ENCODE peak calls at places on chromosomes 1 and 21, in six cellular contexts. G is cardiac muscle cell, V is vagina, S is GM10248, K is HepG2, Q is tibial artery. T is an unnamed sample.

GRCh38 chr1:221192055-221192454 is 312.8 kb downstream of the HLX start:
- DNase-seq in Q (no peak), V (no peak), S (no peak), G (no peak), K (no peak), T (no peak)

GRCh38 chr1:248737457-248737856 is 18.1 kb downstream of the LYPD8 start:
- DNase-seq in Q (no peak), K (no peak), G (no peak), S (no peak), V (no peak), T (no peak)

GRCh38 chr1:28308750-28309149 is 20.1 kb upstream of the MED18 start:
- DNase-seq in Q (no peak), K (no peak), V (no peak), S (no peak), G (no peak), T (no peak)

GRCh38 chr1:230308039-230308438 is 118.1 kb downstream of the PGBD5 start:
- DNase-seq in G (peak), S (no peak), Q (peak), K (no peak), V (no peak), T (peak)

GRCh38 chr1:228323401-228323800 is 83.2 kb downstream of the TRIM11 start:
- DNase-seq in G (no peak), V (no peak), Q (no peak), S (no peak), K (no peak), T (no peak)

GRCh38 chr1:174469687-174470086 is 21.9 kb downstream of the GPR52 start:
- DNase-seq in G (peak), Q (no peak), V (no peak), S (no peak), K (no peak), T (no peak)

GRCh38 chr21:43027846-43028731 is 47.5 kb downstream of the CBS start:
- DNase-seq in V (no peak), S (no peak), K (no peak), Q (no peak), G (no peak), T (no peak)

GRCh38 chr1:88736633-88737248 is 52.7 kb downstream of the PKN2 start:
- DNase-seq in V (no peak), K (peak), S (no peak), G (peak), Q (no peak), T (no peak)

GRCh38 chr1:56169856-56170255 is 409.5 kb downstream of the PLPP3 start:
- DNase-seq in K (no peak), G (no peak), S (no peak), Q (no peak), V (no peak), T (no peak)

GRCh38 chr1:83555871-83556270 is 443.1 kb downstream of the TTLL7 start:
- DNase-seq in Q (no peak), V (no peak), G (no peak), S (no peak), K (no peak), T (no peak)

DNA sequence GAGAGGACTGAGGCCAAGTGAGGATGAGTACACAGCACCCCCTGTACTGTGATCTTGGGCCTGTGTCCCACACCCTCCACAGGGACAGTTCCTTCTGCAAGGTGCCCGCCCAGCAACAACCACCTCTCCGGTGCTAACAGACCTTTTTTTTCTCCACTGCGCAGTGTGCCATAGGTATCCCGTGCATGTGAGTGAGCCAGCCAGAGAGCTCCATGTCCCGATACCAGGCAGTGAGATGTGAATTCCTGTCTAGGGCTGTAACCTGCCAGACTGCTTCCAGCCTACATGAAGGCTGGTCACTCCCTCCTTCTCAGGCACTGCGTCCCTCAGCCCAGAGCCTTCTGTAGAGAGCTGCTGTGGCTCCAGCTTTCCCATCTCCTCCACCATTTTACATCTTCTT is 56.9 kb downstream of the PCBP3 start:
- DNase-seq in G (no peak), S (no peak), Q (no peak), V (no peak), K (no peak), T (no peak)
- TF ChIP-seq CTCF in G (no peak), S (no peak), Q (no peak), V (no peak), K (no peak), T (no peak)

DNA sequence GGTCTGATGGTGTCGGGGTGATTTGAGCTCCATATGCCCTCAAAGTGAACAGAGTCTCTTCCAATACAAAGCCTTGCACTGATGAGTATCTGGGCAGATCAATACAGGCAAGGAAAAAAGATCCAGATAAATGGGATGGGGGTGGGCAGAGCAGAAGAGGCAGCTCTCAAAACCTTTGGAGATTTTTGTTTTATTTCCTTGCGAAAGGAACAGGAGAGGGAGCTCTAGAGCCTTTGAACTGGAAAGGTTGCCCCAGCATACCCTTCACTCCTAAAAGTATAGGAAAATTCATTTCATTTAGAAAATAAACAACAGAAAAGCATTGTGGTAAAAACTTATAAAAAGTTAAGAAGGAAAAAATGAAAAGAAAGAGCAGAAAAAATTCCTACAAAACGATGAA is 31.4 kb upstream of the OLIG2 start:
- DNase-seq in G (peak), S (no peak), Q (no peak), V (no peak), K (no peak), T (no peak)
- TF ChIP-seq CTCF in G (peak), S (peak), Q (no peak), V (no peak), K (peak), T (no peak)

GRCh38 chr1:25437672-25438071 is 7.0 kb downstream of the MACO1 start:
- DNase-seq in S (no peak), Q (no peak), K (no peak), V (no peak), G (no peak), T (no peak)

GRCh38 chr1:25447547-25447946 is 16.9 kb downstream of the MACO1 start:
- DNase-seq in S (peak), V (no peak), Q (no peak), K (no peak), G (no peak), T (no peak)

GRCh38 chr1:25439287-25439686 is 8.6 kb downstream of the MACO1 start:
- DNase-seq in G (no peak), S (no peak), K (no peak), Q (no peak), V (no peak), T (no peak)

GRCh38 chr1:25443030-25443699 is 12.5 kb downstream of the MACO1 start:
- DNase-seq in Q (no peak), G (no peak), S (no peak), K (no peak), V (no peak), T (no peak)

GRCh38 chr1:25442178-25442577 is 11.5 kb downstream of the MACO1 start:
- DNase-seq in K (no peak), G (no peak), Q (no peak), V (no peak), S (no peak), T (no peak)
- TF ChIP-seq CTCF in K (peak), G (no peak), Q (no peak), V (no peak), S (no peak), T (no peak)

DNA sequence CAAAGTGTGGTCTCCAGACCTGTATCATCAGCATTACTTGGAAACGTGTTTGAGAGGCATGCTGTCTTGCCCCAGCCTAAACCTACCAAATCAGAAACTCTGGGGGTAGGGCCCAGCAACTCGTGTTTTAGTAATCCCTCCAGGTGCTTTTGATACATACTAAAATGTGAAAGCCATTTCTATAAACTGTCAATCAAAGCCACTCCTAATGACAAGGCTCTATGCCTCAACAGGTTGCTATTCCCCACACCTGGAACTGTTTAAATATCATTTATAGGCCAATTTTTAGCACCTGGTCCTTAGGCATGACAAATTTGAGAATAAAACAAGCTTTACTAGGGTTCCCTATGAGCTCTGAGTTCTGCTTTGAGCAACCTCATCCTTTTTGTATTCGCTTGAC is 158.7 kb upstream of the NR5A2 start:
- DNase-seq in G (no peak), K (no peak), Q (no peak), V (no peak), S (no peak), T (no peak)
- TF ChIP-seq CTCF in G (no peak), K (no peak), Q (no peak), V (no peak), S (no peak), T (no peak)

GRCh38 chr21:36542312-36543101 is 62.6 kb upstream of the CLDN14 start:
- DNase-seq in K (no peak), Q (no peak), V (no peak), S (peak), G (no peak), T (no peak)
- TF ChIP-seq CTCF in K (no peak), Q (no peak), V (no peak), S (peak), G (no peak), T (no peak)

GRCh38 chr1:46244656-46245371 is 2.7 kb upstream of the RAD54L start:
- DNase-seq in Q (no peak), V (no peak), S (peak), K (no peak), G (peak), T (no peak)
- TF ChIP-seq CTCF in Q (no peak), V (no peak), S (peak), K (peak), G (peak), T (no peak)

GRCh38 chr1:198833706-198834497 is 195.1 kb downstream of the PTPRC start:
- DNase-seq in G (no peak), S (no peak), K (no peak), Q (no peak), V (no peak), T (no peak)

GRCh38 chr1:198830397-198830796 is 191.6 kb downstream of the PTPRC start:
- DNase-seq in K (no peak), V (no peak), Q (no peak), G (no peak), S (no peak), T (no peak)

GRCh38 chr1:198825254-198825653 is 186.4 kb downstream of the PTPRC start:
- DNase-seq in Q (no peak), S (no peak), G (no peak), V (no peak), K (no peak), T (no peak)

GRCh38 chr1:198829356-198829755 is 190.5 kb downstream of the PTPRC start:
- DNase-seq in S (no peak), G (no peak), K (no peak), Q (no peak), V (no peak), T (no peak)

DNA sequence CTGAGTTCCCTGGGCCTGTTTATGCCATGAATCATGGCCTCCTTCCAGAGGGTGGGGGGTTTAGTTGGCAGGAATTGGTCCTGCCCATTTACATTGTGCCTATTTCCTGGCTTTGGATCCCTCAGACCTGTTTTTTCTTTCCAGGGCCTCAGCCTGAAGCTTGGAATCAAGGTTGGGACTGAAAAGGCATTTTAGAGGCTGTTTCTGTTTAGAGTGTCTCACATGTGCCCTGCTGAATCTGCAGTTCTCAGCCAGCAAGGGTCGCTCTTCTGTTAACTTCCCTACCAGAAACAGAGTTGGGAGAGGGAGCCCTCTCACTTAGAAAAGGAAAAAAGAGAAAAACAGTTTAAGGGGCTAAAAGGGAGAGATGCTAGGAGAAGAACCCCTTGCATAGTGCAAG is 191.1 kb downstream of the PTPRC start:
- DNase-seq in K (no peak), G (peak), V (no peak), Q (no peak), S (no peak), T (no peak)
- TF ChIP-seq CTCF in K (no peak), G (peak), V (no peak), Q (no peak), S (no peak), T (no peak)

GRCh38 chr21:32457360-32457840 is 44.9 kb downstream of the EVA1C start:
- DNase-seq in Q (peak), K (peak), V (no peak), S (no peak), G (peak), T (peak)
- TF ChIP-seq CTCF in Q (no peak), K (peak), V (no peak), S (no peak), G (no peak), T (no peak)

GRCh38 chr1:6544831-6545230 is 9.5 kb downstream of the NOL9 start:
- DNase-seq in V (no peak), K (no peak), Q (no peak), G (no peak), S (no peak), T (no peak)

GRCh38 chr1:6546326-6546725 is 8.0 kb downstream of the NOL9 start:
- DNase-seq in K (no peak), S (no peak), V (no peak), Q (no peak), G (no peak), T (no peak)

GRCh38 chr1:6545276-6545934 is 8.9 kb downstream of the NOL9 start:
- DNase-seq in Q (no peak), K (no peak), V (no peak), G (no peak), S (no peak), T (no peak)

GRCh38 chr1:6547301-6547700 is 7.0 kb downstream of the NOL9 start:
- DNase-seq in G (no peak), V (no peak), Q (no peak), K (no peak), S (no peak), T (no peak)
- TF ChIP-seq CTCF in G (no peak), V (no peak), Q (no peak), K (no peak), S (no peak), T (no peak)

GRCh38 chr1:41217441-41217840 is 24.7 kb downstream of the SCMH1 start:
- DNase-seq in Q (no peak), K (no peak), V (no peak), S (no peak), G (no peak), T (no peak)
- TF ChIP-seq CTCF in Q (no peak), K (no peak), V (no peak), S (no peak), G (no peak), T (no peak)